ENCODE peak calls at places on chromosomes 6 and 20, in eight cellular contexts. U, S, H, I, A, N, C and W are unnamed samples.

GRCh38 chr6:82872092-82872635 is 193.5 kb downstream of the UBE3D start:
- DNase-seq in U (no peak), S (no peak), H (no peak), I (no peak), A (no peak), N (no peak), C (no peak), W (no peak)

GRCh38 chr20:13851279-13851678 is 66.5 kb downstream of the NDUFAF5 start:
- DNase-seq in U (no peak), S (no peak), H (no peak), I (no peak), A (no peak), N (no peak), C (no peak), W (no peak)

GRCh38 chr20:13822459-13822858 is 37.6 kb downstream of the NDUFAF5 start:
- DNase-seq in U (no peak), S (no peak), H (no peak), I (peak; percentile 4), A (no peak), N (no peak), C (no peak), W (no peak)

GRCh38 chr6:138526822-138527235 is 27.5 kb upstream of the NHSL1 start:
- DNase-seq in U (no peak), S (no peak), H (peak; percentile 39), I (no peak), A (no peak), N (no peak), C (no peak), W (no peak)

GRCh38 chr6:82072771-82073170 is 174.8 kb downstream of the IBTK start:
- DNase-seq in U (no peak), S (peak; percentile 79), H (no peak), I (no peak), A (peak; percentile 82), N (no peak), C (no peak), W (no peak)

GRCh38 chr6:5541751-5542432 is 280.6 kb downstream of the FARS2 start:
- DNase-seq in U (no peak), S (no peak), H (peak; percentile 11), I (peak; percentile 64), A (no peak), N (no peak), C (no peak), W (no peak)

GRCh38 chr6:3894535-3895302 is 45.5 kb downstream of the FAM50B start:
- DNase-seq in U (no peak), S (no peak), H (no peak), I (no peak), A (no peak), N (no peak), C (no peak), W (no peak)

GRCh38 chr6:31738048-31738979 is 1.5 kb upstream of the MSH5 start:
- DNase-seq in U (peak; percentile 89), S (peak; percentile 98), H (peak; percentile 92), I (peak; percentile 98), A (peak; percentile 78), N (peak; percentile 75), C (peak; percentile 75), W (peak; percentile 80)

GRCh38 chr20:40942775-40943174 is 85.8 kb upstream of the TOP1 start:
- DNase-seq in U (no peak), S (no peak), H (no peak), I (no peak), A (no peak), N (no peak), C (no peak), W (no peak)

DNA sequence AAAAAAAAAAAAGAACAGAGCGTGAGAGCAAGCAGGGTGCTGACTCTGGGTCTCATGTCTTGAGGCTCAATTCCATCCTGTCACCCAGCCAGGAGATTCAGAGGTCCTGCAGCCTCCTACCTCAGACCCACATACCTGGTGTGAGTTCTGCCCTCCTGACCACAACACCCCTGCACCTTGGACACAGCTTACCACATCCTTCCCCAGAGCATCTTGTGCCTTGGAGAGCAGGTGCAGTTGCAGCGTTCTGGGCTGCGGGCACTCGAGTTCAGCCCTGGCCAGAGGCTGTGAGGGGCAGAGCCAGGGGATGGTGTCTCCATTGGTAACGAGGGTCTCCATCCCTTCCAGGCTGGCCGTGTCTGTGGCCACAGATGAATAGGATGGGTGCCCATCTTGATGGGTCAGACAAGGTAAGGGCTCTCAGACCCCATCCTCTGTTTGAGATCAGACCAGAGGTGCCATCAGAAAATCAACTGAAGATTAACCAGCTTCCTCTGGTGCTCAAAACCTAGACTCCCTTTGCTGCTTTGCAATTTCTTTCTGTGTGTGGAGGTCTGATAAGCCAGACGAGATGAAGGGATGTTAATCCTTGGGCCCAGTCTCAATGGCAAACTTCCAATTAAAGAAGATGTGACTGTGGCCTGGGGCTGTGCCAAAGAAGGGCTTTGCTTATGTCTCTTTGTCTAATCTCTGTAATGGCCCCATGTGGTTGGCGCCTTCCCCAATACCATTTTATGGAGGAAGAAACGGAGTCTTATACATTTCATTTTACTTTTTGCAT is 14.7 kb upstream of the ZNF831 start:
- DNase-seq in U (no peak), S (no peak), H (no peak), I (peak; percentile 9), A (no peak), N (no peak), C (no peak), W (no peak)
- H3K27ac ChIP-seq in U (peak overlapping the region; percentile 69), S (no peak overlapping the region), H (no peak overlapping the region), I (no peak overlapping the region), A (no peak overlapping the region), N (peak overlapping the region; percentile 70), C (no peak overlapping the region), W (peak overlapping the region; percentile 98)

DNA sequence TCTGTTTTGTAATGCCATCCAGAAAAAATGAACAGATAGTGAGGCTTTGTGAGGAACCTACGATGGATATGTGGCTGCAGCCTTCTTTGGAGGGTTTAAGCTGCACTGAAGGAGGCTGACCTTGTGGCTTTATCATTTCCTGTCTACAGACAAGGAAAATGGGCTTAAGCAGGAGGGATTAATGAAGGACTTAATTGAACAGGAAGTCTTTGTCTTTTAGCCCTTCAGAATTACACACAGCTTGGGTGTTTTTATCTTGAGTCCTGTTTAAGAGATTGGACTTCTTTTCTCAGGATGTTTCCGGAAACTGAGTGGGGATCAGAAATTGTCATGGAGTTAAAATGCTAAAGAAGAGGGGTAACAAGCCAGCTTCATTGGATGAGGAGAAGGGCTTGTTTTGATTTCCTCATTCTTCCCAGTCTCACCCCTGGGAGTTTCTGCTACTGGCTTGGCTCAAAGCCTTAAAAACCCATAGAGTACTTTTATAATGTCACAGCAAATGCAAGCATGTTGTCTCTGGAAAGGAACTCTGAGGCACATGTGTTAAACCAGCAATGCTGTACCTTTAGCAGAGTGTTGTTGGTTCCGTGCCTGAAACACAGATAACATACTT is 193.6 kb downstream of the JARID2 start:
- DNase-seq in U (no peak), S (no peak), H (peak; percentile 59), I (no peak), A (peak; percentile 52), N (no peak), C (no peak), W (no peak)
- H3K27ac ChIP-seq in U (no peak overlapping the region), S (no peak overlapping the region), H (no peak overlapping the region), I (no peak overlapping the region), A (no peak overlapping the region), N (no peak overlapping the region), C (no peak overlapping the region), W (peak overlapping the region; percentile 3)

GRCh38 chr6:8908638-8909037 is 473.3 kb upstream of the SLC35B3 start:
- DNase-seq in U (no peak), S (no peak), H (no peak), I (no peak), A (no peak), N (no peak), C (no peak), W (no peak)

GRCh38 chr6:8905647-8906231 is 470.4 kb upstream of the SLC35B3 start:
- DNase-seq in U (no peak), S (no peak), H (no peak), I (no peak), A (no peak), N (no peak), C (no peak), W (no peak)

GRCh38 chr6:8904754-8905153 is 469.4 kb upstream of the SLC35B3 start:
- DNase-seq in U (no peak), S (no peak), H (no peak), I (peak; percentile 3), A (no peak), N (no peak), C (no peak), W (no peak)

DNA sequence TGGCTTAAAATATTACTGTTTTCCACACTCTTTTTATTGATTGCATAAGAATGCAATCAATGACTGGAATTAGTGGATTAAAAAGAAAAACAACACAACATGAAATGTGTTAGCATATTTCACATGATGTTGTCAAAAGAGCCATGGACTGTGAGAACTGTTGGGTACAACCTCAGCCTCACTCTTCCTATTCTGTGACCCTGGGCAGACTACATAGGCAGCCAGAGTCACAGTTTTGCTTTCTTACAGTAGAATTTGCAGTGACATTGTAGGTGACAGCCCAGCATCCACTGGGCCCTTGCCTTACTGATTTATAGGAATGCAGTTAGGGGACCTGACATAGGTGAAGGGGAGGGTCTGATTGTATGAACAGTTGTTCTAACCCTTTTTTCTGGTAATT is 471.4 kb upstream of the SLC35B3 start:
- DNase-seq in U (no peak), S (no peak), H (no peak), I (no peak), A (no peak), N (no peak), C (no peak), W (no peak)
- H3K27ac ChIP-seq in U (no peak overlapping the region), S (no peak overlapping the region), H (no peak overlapping the region), I (no peak overlapping the region), A (no peak overlapping the region), N (no peak overlapping the region), C (no peak overlapping the region), W (no peak overlapping the region)

GRCh38 chr6:101195581-101195980 is 197.9 kb upstream of the GRIK2 start:
- DNase-seq in U (no peak), S (no peak), H (peak; percentile 77), I (no peak), A (peak; percentile 24), N (no peak), C (no peak), W (no peak)
- H3K27ac ChIP-seq in U (no peak overlapping the region), S (no peak overlapping the region), H (no peak overlapping the region), I (no peak overlapping the region), A (no peak overlapping the region), N (no peak overlapping the region), C (no peak overlapping the region), W (no peak overlapping the region)